ENCODE peak calls at places on chromosomes 12 and 14, in four cellular contexts. L, H, R and I are unnamed samples.

GRCh38 chr14:32072701-32073100 is 4.4 kb upstream of the ARHGAP5 start:
- DNase-seq in R (no peak), L (no peak), H (no peak), I (no peak)

GRCh38 chr12:108457734-108458361 is 57.2 kb upstream of the FICD start:
- DNase-seq in R (peak; percentile 77), L (peak; percentile 79), H (no peak), I (no peak)

GRCh38 chr12:79936670-79937069 is 1.8 kb upstream of the PPP1R12A start:
- DNase-seq in H (no peak), R (no peak), L (no peak), I (no peak)

GRCh38 chr12:7289743-7290142 is 14.1 kb upstream of the ACSM4 start:
- DNase-seq in R (no peak), H (no peak), L (no peak), I (no peak)

GRCh38 chr14:74401504-74402241 is 24.3 kb downstream of the SYNDIG1L start:
- DNase-seq in L (peak; percentile 47), H (no peak), R (peak; percentile 91), I (peak; percentile 71)

GRCh38 chr14:24085215-24085614 is 8.9 kb upstream of the PCK2 start:
- DNase-seq in R (no peak), L (no peak), H (no peak), I (no peak)

GRCh38 chr14:96574633-96575191 is 72.5 kb downstream of the PAPOLA start:
- DNase-seq in R (no peak), H (peak; percentile 78), L (no peak), I (no peak)

GRCh38 chr12:14239935-14240872 is 125.3 kb upstream of the ATF7IP start:
- DNase-seq in H (peak; percentile 58), L (peak; percentile 34), R (peak; percentile 77), I (no peak)

GRCh38 chr12:19105468-19105867 is 24.1 kb upstream of the PLEKHA5 start:
- DNase-seq in L (no peak), R (no peak), H (no peak), I (no peak)

GRCh38 chr12:3745152-3745551 is 7.8 kb downstream of the CRACR2A start:
- DNase-seq in H (no peak), L (no peak), R (peak; percentile 37), I (no peak)

GRCh38 chr12:4293299-4293941 is 19.9 kb downstream of the CCND2 start:
- DNase-seq in L (no peak), R (no peak), H (no peak), I (no peak)

GRCh38 chr14:86625637-86626036 is 1095.7 kb downstream of the FLRT2 start:
- DNase-seq in H (no peak), R (no peak), L (no peak), I (no peak)

GRCh38 chr12:32981139-32981538 is 84.6 kb upstream of the PKP2 start:
- DNase-seq in L (no peak), R (no peak), H (no peak), I (no peak)

GRCh38 chr12:116060765-116061164 is 216.7 kb downstream of the MED13L start:
- DNase-seq in R (no peak), H (no peak), L (no peak), I (no peak)

GRCh38 chr12:117457189-117457588 is 95.8 kb upstream of the NOS1 start:
- DNase-seq in H (no peak), L (no peak), R (no peak), I (no peak)

GRCh38 chr12:123634142-123634561 is 523 bp downstream of the GTF2H3 start:
- DNase-seq in H (no peak), R (peak; percentile 53), L (no peak), I (no peak)

GRCh38 chr12:37547611-37548010 is 769.0 kb upstream of the ALG10B start:
- DNase-seq in R (no peak), L (no peak), H (no peak), I (no peak)

GRCh38 chr12:100962086-100962712 is 167.6 kb downstream of the ANO4 start:
- DNase-seq in L (no peak), H (no peak), R (no peak), I (no peak)

GRCh38 chr14:101595887-101596721 is 34.8 kb downstream of the DIO3 start:
- DNase-seq in L (no peak), H (no peak), R (peak; percentile 34), I (no peak)

GRCh38 chr14:104731249-104731924 is 7.4 kb downstream of the ADSS1 start:
- DNase-seq in H (no peak), R (peak; percentile 87), L (no peak), I (no peak)

GRCh38 chr14:102848830-102849521 is 71.7 kb downstream of the TRAF3 start:
- DNase-seq in H (no peak), L (no peak), R (no peak), I (no peak)

GRCh38 chr14:68653754-68654153 is 139.1 kb downstream of the ZFP36L1 start:
- DNase-seq in R (peak; percentile 8), H (no peak), L (peak; percentile 13), I (no peak)

GRCh38 chr12:6178981-6179761 is 21.0 kb upstream of the CD9 start:
- DNase-seq in L (no peak), R (peak; percentile 86), H (no peak), I (no peak)

GRCh38 chr12:116673713-116674112 is 64.2 kb downstream of the SPRING1 start:
- DNase-seq in R (peak; percentile 74), L (no peak), H (no peak), I (no peak)

GRCh38 chr12:6267007-6267721 is 43.3 kb upstream of the PLEKHG6 start:
- DNase-seq in R (no peak), L (peak; percentile 47), H (peak; percentile 88), I (no peak)

GRCh38 chr14:92898732-92899131 is 24.2 kb upstream of the CHGA start:
- DNase-seq in R (no peak), L (no peak), H (no peak), I (no peak)

GRCh38 chr12:107225626-107226025 is 132.3 kb upstream of the CRY1 start:
- DNase-seq in R (peak; percentile 82), L (no peak), H (no peak), I (no peak)

GRCh38 chr14:99566390-99567354 is 37.3 kb downstream of the CCDC85C start:
- DNase-seq in H (no peak), L (no peak), R (no peak), I (no peak)
- TF ChIP-seq CTCF in H (no peak), L (no peak), R (no peak), I (no peak)

GRCh38 chr14:61104358-61104757 is 123.3 kb downstream of the SLC38A6 start:
- DNase-seq in H (no peak), L (no peak), R (no peak), I (no peak)
- H3K4me3 ChIP-seq in H (no peak overlapping the region), L (no peak overlapping the region), R (peak overlapping the region; percentile 29), I (no peak overlapping the region)

DNA sequence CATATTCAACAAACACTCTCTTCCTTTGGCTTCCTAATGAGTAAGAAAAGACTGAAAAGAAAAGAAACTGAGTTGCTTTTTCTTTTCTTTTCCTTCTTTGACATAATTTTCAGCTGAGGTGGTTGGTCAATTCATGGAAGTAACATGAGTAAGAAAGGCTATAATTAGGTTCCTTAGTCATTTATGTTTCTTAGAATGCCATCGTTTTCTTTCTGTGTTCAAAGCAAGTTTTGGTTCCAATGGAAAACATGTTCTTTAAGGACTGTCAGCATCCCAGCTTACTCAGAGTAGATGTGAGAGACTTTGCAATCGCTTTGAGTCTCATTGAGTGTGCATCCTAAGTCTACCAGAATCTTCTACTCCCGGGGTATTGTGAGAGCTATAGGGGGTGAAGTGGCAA is 882.4 kb downstream of the DIO2 start:
- DNase-seq in R (no peak), H (peak; percentile 9), L (no peak), I (no peak)
- TF ChIP-seq CTCF in R (no peak), H (no peak), L (no peak), I (no peak)

GRCh38 chr12:77591959-77592358 is 238.7 kb upstream of the NAV3 start:
- DNase-seq in R (peak; percentile 68), L (no peak), H (no peak), I (no peak)
- H3K4me3 ChIP-seq in R (no peak overlapping the region), L (no peak overlapping the region), H (no peak overlapping the region), I (no peak overlapping the region)